ENCODE peak calls at places on chromosomes 11 and 22, in nine cellular contexts. N, R, P, I, L, K, F, S and E are unnamed samples.

GRCh38 chr11:363948-364761 is 5.1 kb upstream of the B4GALNT4 start:
- DNase-seq in N (peak; percentile 12), R (peak; percentile 87), P (peak; percentile 72), I (no peak), L (no peak), K (no peak), F (peak; percentile 19), S (peak; percentile 95), E (no peak)

GRCh38 chr22:37079158-37079557 is 27.6 kb downstream of the KCTD17 start:
- DNase-seq in N (no peak), R (no peak), P (no peak), I (no peak), L (no peak), K (no peak), F (no peak), S (no peak), E (no peak)

GRCh38 chr11:92917927-92918326 is 51.5 kb upstream of the MTNR1B start:
- DNase-seq in N (no peak), R (no peak), P (no peak), I (no peak), L (no peak), K (no peak), F (no peak), S (no peak), E (no peak)

GRCh38 chr11:18066626-18067025 is 20.6 kb upstream of the TPH1 start:
- DNase-seq in N (no peak), R (no peak), P (no peak), I (no peak), L (peak; percentile 19), K (no peak), F (peak; percentile 7), S (no peak), E (no peak)

GRCh38 chr11:2092464-2092910 is 46.7 kb downstream of the IGF2 start:
- DNase-seq in N (no peak), R (no peak), P (no peak), I (no peak), L (no peak), K (no peak), F (no peak), S (no peak), E (no peak)

GRCh38 chr11:30586251-30587144 is at the start of gene MPPED2:
- DNase-seq in N (peak; percentile 90), R (peak; percentile 3), P (no peak), I (no peak), L (no peak), K (peak; percentile 14), F (no peak), S (peak; percentile 91), E (no peak)

GRCh38 chr11:34419158-34419557 is 19.6 kb upstream of the CAT start:
- DNase-seq in N (no peak), R (no peak), P (no peak), I (no peak), L (no peak), K (no peak), F (no peak), S (no peak), E (no peak)

GRCh38 chr22:24200616-24201212 is 19.4 kb downstream of the SUSD2 start:
- DNase-seq in N (no peak), R (no peak), P (peak; percentile 35), I (no peak), L (peak; percentile 51), K (no peak), F (peak; percentile 67), S (no peak), E (no peak)

GRCh38 chr11:35486446-35486845 is 39.0 kb downstream of the PAMR1 start:
- DNase-seq in N (no peak), R (no peak), P (no peak), I (no peak), L (no peak), K (no peak), F (no peak), S (no peak), E (no peak)

GRCh38 chr11:99519095-99519494 is 498.3 kb downstream of the CNTN5 start:
- DNase-seq in N (no peak), R (no peak), P (no peak), I (no peak), L (no peak), K (no peak), F (no peak), S (no peak), E (no peak)

GRCh38 chr11:46065681-46066080 is 55.6 kb downstream of the PHF21A start:
- DNase-seq in N (no peak), R (no peak), P (no peak), I (no peak), L (no peak), K (no peak), F (no peak), S (no peak), E (no peak)

GRCh38 chr22:44392446-44392921 is 79.7 kb upstream of the SHISAL1 start:
- DNase-seq in N (no peak), R (no peak), P (no peak), I (no peak), L (peak; percentile 11), K (no peak), F (no peak), S (peak; percentile 45), E (no peak)

GRCh38 chr11:30984827-30985226 is 384.7 kb downstream of the DCDC1 start:
- DNase-seq in N (no peak), R (no peak), P (no peak), I (no peak), L (no peak), K (no peak), F (no peak), S (no peak), E (no peak)

GRCh38 chr11:6377902-6378694 is 12.2 kb upstream of the SMPD1 start:
- DNase-seq in N (no peak), R (peak; percentile 31), P (no peak), I (no peak), L (no peak), K (no peak), F (no peak), S (no peak), E (no peak)

GRCh38 chr11:111530091-111530490 is 10.4 kb upstream of the LAYN start:
- DNase-seq in N (no peak), R (no peak), P (no peak), I (no peak), L (no peak), K (no peak), F (peak; percentile 62), S (no peak), E (no peak)

GRCh38 chr11:76666830-76667229 is 3.7 kb downstream of the LRRC32 start:
- DNase-seq in N (no peak), R (no peak), P (no peak), I (no peak), L (no peak), K (no peak), F (no peak), S (no peak), E (no peak)

GRCh38 chr22:31082606-31083376 is 1.7 kb downstream of the SMTN start:
- DNase-seq in N (peak; percentile 99), R (peak; percentile 36), P (peak; percentile 55), I (no peak), L (peak; percentile 64), K (no peak), F (no peak), S (peak; percentile 81), E (no peak)

GRCh38 chr11:65794570-65795510 is 8.0 kb downstream of the OVOL1 start:
- DNase-seq in N (no peak), R (no peak), P (no peak), I (no peak), L (no peak), K (no peak), F (no peak), S (peak; percentile 41), E (no peak)